ENCODE peak calls at places on chromosomes 13 and 19, in eight cellular contexts. One of them, this sample, is unnamed.

GRCh38 chr13:113518080-113518803 is 27.7 kb upstream of the DCUN1D2 start:
- DNase-seq in stimulated activated CD8-positive, alpha-beta memory T cell treated with anti-CD3 and anti-CD28 coated beads, Interleukin-7, amount 100 ng/mL, for 1 hour: no peak
- DNase-seq in HT1080: no peak
- DNase-seq in activated CD4-positive, CD25-positive, alpha-beta regulatory T cell: no peak
- DNase-seq in fibroblast of gingiva: no peak
- DNase-seq in activated CD4-positive, alpha-beta T cell treated with anti-CD3 and anti-CD28 coated beads, Interleukin-2, amount 50 U/mL, for 24 hours: no peak
- DNase-seq in WTC11: no peak
- DNase-seq in dorsolateral prefrontal cortex: no peak
- DNase-seq in this sample: no peak

GRCh38 chr19:57583521-57584416 is at the start of gene ZIK1:
- DNase-seq in stimulated activated CD8-positive, alpha-beta memory T cell treated with anti-CD3 and anti-CD28 coated beads, Interleukin-7, amount 100 ng/mL, for 1 hour: peak; percentile 76
- DNase-seq in HT1080: peak; percentile 54
- DNase-seq in activated CD4-positive, CD25-positive, alpha-beta regulatory T cell: peak; percentile 76
- DNase-seq in fibroblast of gingiva: peak; percentile 91
- DNase-seq in activated CD4-positive, alpha-beta T cell treated with anti-CD3 and anti-CD28 coated beads, Interleukin-2, amount 50 U/mL, for 24 hours: peak; percentile 84
- DNase-seq in WTC11: peak; percentile 95
- DNase-seq in dorsolateral prefrontal cortex: peak; percentile 95
- DNase-seq in this sample: peak; percentile 69

GRCh38 chr13:19172647-19173030 is 9.0 kb downstream of the TUBA3C start:
- DNase-seq in stimulated activated CD8-positive, alpha-beta memory T cell treated with anti-CD3 and anti-CD28 coated beads, Interleukin-7, amount 100 ng/mL, for 1 hour: no peak
- DNase-seq in HT1080: no peak
- DNase-seq in activated CD4-positive, CD25-positive, alpha-beta regulatory T cell: no peak
- DNase-seq in fibroblast of gingiva: no peak
- DNase-seq in activated CD4-positive, alpha-beta T cell treated with anti-CD3 and anti-CD28 coated beads, Interleukin-2, amount 50 U/mL, for 24 hours: no peak
- DNase-seq in WTC11: no peak
- DNase-seq in dorsolateral prefrontal cortex: no peak
- DNase-seq in this sample: no peak

GRCh38 chr13:109691689-109692088 is 94.7 kb downstream of the IRS2 start:
- DNase-seq in stimulated activated CD8-positive, alpha-beta memory T cell treated with anti-CD3 and anti-CD28 coated beads, Interleukin-7, amount 100 ng/mL, for 1 hour: no peak
- DNase-seq in HT1080: no peak
- DNase-seq in activated CD4-positive, CD25-positive, alpha-beta regulatory T cell: no peak
- DNase-seq in fibroblast of gingiva: no peak
- DNase-seq in activated CD4-positive, alpha-beta T cell treated with anti-CD3 and anti-CD28 coated beads, Interleukin-2, amount 50 U/mL, for 24 hours: no peak
- DNase-seq in WTC11: no peak
- DNase-seq in dorsolateral prefrontal cortex: no peak
- DNase-seq in this sample: no peak

GRCh38 chr19:42325896-42326771 is 699 bp downstream of the MEGF8 start:
- DNase-seq in stimulated activated CD8-positive, alpha-beta memory T cell treated with anti-CD3 and anti-CD28 coated beads, Interleukin-7, amount 100 ng/mL, for 1 hour: no peak
- DNase-seq in HT1080: no peak
- DNase-seq in activated CD4-positive, CD25-positive, alpha-beta regulatory T cell: no peak
- DNase-seq in fibroblast of gingiva: no peak
- DNase-seq in activated CD4-positive, alpha-beta T cell treated with anti-CD3 and anti-CD28 coated beads, Interleukin-2, amount 50 U/mL, for 24 hours: no peak
- DNase-seq in WTC11: peak; percentile 52
- DNase-seq in dorsolateral prefrontal cortex: no peak
- DNase-seq in this sample: no peak

GRCh38 chr19:38695319-38695683 is 47.9 kb downstream of the ACTN4 start:
- DNase-seq in stimulated activated CD8-positive, alpha-beta memory T cell treated with anti-CD3 and anti-CD28 coated beads, Interleukin-7, amount 100 ng/mL, for 1 hour: no peak
- DNase-seq in HT1080: no peak
- DNase-seq in activated CD4-positive, CD25-positive, alpha-beta regulatory T cell: no peak
- DNase-seq in fibroblast of gingiva: no peak
- DNase-seq in activated CD4-positive, alpha-beta T cell treated with anti-CD3 and anti-CD28 coated beads, Interleukin-2, amount 50 U/mL, for 24 hours: no peak
- DNase-seq in WTC11: no peak
- DNase-seq in dorsolateral prefrontal cortex: no peak
- DNase-seq in this sample: no peak

GRCh38 chr13:46527237-46527636 is 25.7 kb upstream of the LRCH1 start:
- DNase-seq in stimulated activated CD8-positive, alpha-beta memory T cell treated with anti-CD3 and anti-CD28 coated beads, Interleukin-7, amount 100 ng/mL, for 1 hour: no peak
- DNase-seq in HT1080: no peak
- DNase-seq in activated CD4-positive, CD25-positive, alpha-beta regulatory T cell: no peak
- DNase-seq in fibroblast of gingiva: no peak
- DNase-seq in activated CD4-positive, alpha-beta T cell treated with anti-CD3 and anti-CD28 coated beads, Interleukin-2, amount 50 U/mL, for 24 hours: no peak
- DNase-seq in WTC11: no peak
- DNase-seq in dorsolateral prefrontal cortex: no peak
- DNase-seq in this sample: no peak

GRCh38 chr19:49387936-49388372 is at the start of gene KASH5:
- DNase-seq in stimulated activated CD8-positive, alpha-beta memory T cell treated with anti-CD3 and anti-CD28 coated beads, Interleukin-7, amount 100 ng/mL, for 1 hour: peak; percentile 77
- DNase-seq in HT1080: peak; percentile 32
- DNase-seq in activated CD4-positive, CD25-positive, alpha-beta regulatory T cell: peak; percentile 83
- DNase-seq in fibroblast of gingiva: peak; percentile 50
- DNase-seq in activated CD4-positive, alpha-beta T cell treated with anti-CD3 and anti-CD28 coated beads, Interleukin-2, amount 50 U/mL, for 24 hours: peak; percentile 90
- DNase-seq in WTC11: no peak
- DNase-seq in dorsolateral prefrontal cortex: no peak
- DNase-seq in this sample: peak; percentile 62

GRCh38 chr19:38742906-38743305 is 1.4 kb downstream of the CAPN12 start:
- DNase-seq in stimulated activated CD8-positive, alpha-beta memory T cell treated with anti-CD3 and anti-CD28 coated beads, Interleukin-7, amount 100 ng/mL, for 1 hour: no peak
- DNase-seq in HT1080: no peak
- DNase-seq in activated CD4-positive, CD25-positive, alpha-beta regulatory T cell: no peak
- DNase-seq in fibroblast of gingiva: no peak
- DNase-seq in activated CD4-positive, alpha-beta T cell treated with anti-CD3 and anti-CD28 coated beads, Interleukin-2, amount 50 U/mL, for 24 hours: no peak
- DNase-seq in WTC11: no peak
- DNase-seq in dorsolateral prefrontal cortex: no peak
- DNase-seq in this sample: no peak

GRCh38 chr19:49592486-49593232 is 1.7 kb downstream of the PRR12 start:
- DNase-seq in stimulated activated CD8-positive, alpha-beta memory T cell treated with anti-CD3 and anti-CD28 coated beads, Interleukin-7, amount 100 ng/mL, for 1 hour: no peak
- DNase-seq in HT1080: no peak
- DNase-seq in activated CD4-positive, CD25-positive, alpha-beta regulatory T cell: no peak
- DNase-seq in fibroblast of gingiva: no peak
- DNase-seq in activated CD4-positive, alpha-beta T cell treated with anti-CD3 and anti-CD28 coated beads, Interleukin-2, amount 50 U/mL, for 24 hours: no peak
- DNase-seq in WTC11: peak; percentile 32
- DNase-seq in dorsolateral prefrontal cortex: no peak
- DNase-seq in this sample: no peak

GRCh38 chr13:46490129-46490528 is 62.8 kb upstream of the LRCH1 start:
- DNase-seq in stimulated activated CD8-positive, alpha-beta memory T cell treated with anti-CD3 and anti-CD28 coated beads, Interleukin-7, amount 100 ng/mL, for 1 hour: no peak
- DNase-seq in HT1080: no peak
- DNase-seq in activated CD4-positive, CD25-positive, alpha-beta regulatory T cell: no peak
- DNase-seq in fibroblast of gingiva: no peak
- DNase-seq in activated CD4-positive, alpha-beta T cell treated with anti-CD3 and anti-CD28 coated beads, Interleukin-2, amount 50 U/mL, for 24 hours: no peak
- DNase-seq in WTC11: no peak
- DNase-seq in dorsolateral prefrontal cortex: no peak
- DNase-seq in this sample: no peak

GRCh38 chr13:110499621-110500281 is 61.8 kb downstream of the RAB20 start:
- DNase-seq in stimulated activated CD8-positive, alpha-beta memory T cell treated with anti-CD3 and anti-CD28 coated beads, Interleukin-7, amount 100 ng/mL, for 1 hour: no peak
- DNase-seq in HT1080: peak; percentile 90
- DNase-seq in activated CD4-positive, CD25-positive, alpha-beta regulatory T cell: no peak
- DNase-seq in fibroblast of gingiva: peak; percentile 76
- DNase-seq in activated CD4-positive, alpha-beta T cell treated with anti-CD3 and anti-CD28 coated beads, Interleukin-2, amount 50 U/mL, for 24 hours: no peak
- DNase-seq in WTC11: no peak
- DNase-seq in dorsolateral prefrontal cortex: no peak
- DNase-seq in this sample: no peak

GRCh38 chr19:34145741-34146202 is 26.5 kb upstream of the LSM14A start:
- DNase-seq in stimulated activated CD8-positive, alpha-beta memory T cell treated with anti-CD3 and anti-CD28 coated beads, Interleukin-7, amount 100 ng/mL, for 1 hour: peak; percentile 15
- DNase-seq in HT1080: peak; percentile 44
- DNase-seq in activated CD4-positive, CD25-positive, alpha-beta regulatory T cell: peak; percentile 4
- DNase-seq in fibroblast of gingiva: peak; percentile 32
- DNase-seq in activated CD4-positive, alpha-beta T cell treated with anti-CD3 and anti-CD28 coated beads, Interleukin-2, amount 50 U/mL, for 24 hours: peak; percentile 61
- DNase-seq in WTC11: peak; percentile 49
- DNase-seq in dorsolateral prefrontal cortex: no peak
- DNase-seq in this sample: peak; percentile 40